ENCODE peak calls at places on chromosomes 13 and 19, in nine cellular contexts. D is Peyer's patch, U is lower leg skin, I is adrenal gland, T is ovary, S is transverse colon, B is sigmoid colon, P is breast epithelium, M is NB4. H is an unnamed sample.

GRCh38 chr19:17671906-17672305 is 16.2 kb downstream of the UNC13A start:
- DNase-seq in D (no peak), U (no peak), I (peak; percentile 34), T (no peak), S (no peak), B (no peak), P (no peak), M (peak; percentile 42), H (no peak)

GRCh38 chr19:748274-748598 is 2.7 kb upstream of the MISP start:
- DNase-seq in D (peak; percentile 89), U (no peak), I (no peak), T (no peak), S (peak; percentile 88), B (no peak), P (no peak), M (no peak), H (no peak)

GRCh38 chr13:51192348-51192747 is 29.9 kb upstream of the FAM124A start:
- DNase-seq in D (no peak), U (no peak), I (no peak), T (no peak), S (no peak), B (no peak), P (no peak), M (no peak), H (no peak)

GRCh38 chr19:41740415-41741243 is 14.7 kb upstream of the CEACAM6 start:
- DNase-seq in D (no peak), U (peak; percentile 36), I (no peak), T (no peak), S (no peak), B (no peak), P (no peak), M (no peak), H (no peak)

GRCh38 chr13:88745013-88745412 is 1073.8 kb downstream of the SLITRK5 start:
- DNase-seq in D (no peak), U (no peak), I (no peak), T (no peak), S (no peak), B (no peak), P (no peak), M (no peak), H (no peak)

GRCh38 chr13:85383291-85383690 is 415.9 kb downstream of the SLITRK6 start:
- DNase-seq in D (no peak), U (no peak), I (no peak), T (no peak), S (no peak), B (no peak), P (no peak), M (no peak), H (no peak)

GRCh38 chr19:10612515-10613119 is 12.7 kb upstream of the SLC44A2 start:
- DNase-seq in D (peak; percentile 49), U (peak; percentile 88), I (peak; percentile 93), T (peak; percentile 55), S (peak; percentile 61), B (no peak), P (no peak), M (no peak), H (peak; percentile 87)

GRCh38 chr13:95100525-95101121 is 200.6 kb downstream of the ABCC4 start:
- DNase-seq in D (no peak), U (no peak), I (no peak), T (no peak), S (no peak), B (no peak), P (no peak), M (no peak), H (no peak)

GRCh38 chr13:82627183-82627582 is 1255.1 kb downstream of the SLITRK1 start:
- DNase-seq in D (no peak), U (no peak), I (no peak), T (no peak), S (no peak), B (no peak), P (no peak), M (no peak), H (no peak)

GRCh38 chr19:42388851-42389489 is 1.1 kb downstream of the CNFN start:
- DNase-seq in D (no peak), U (no peak), I (no peak), T (no peak), S (no peak), B (no peak), P (no peak), M (no peak), H (no peak)

GRCh38 chr13:51676739-51677138 is 92.5 kb downstream of the WDFY2 start:
- DNase-seq in D (no peak), U (no peak), I (no peak), T (no peak), S (no peak), B (no peak), P (no peak), M (no peak), H (no peak)

DNA sequence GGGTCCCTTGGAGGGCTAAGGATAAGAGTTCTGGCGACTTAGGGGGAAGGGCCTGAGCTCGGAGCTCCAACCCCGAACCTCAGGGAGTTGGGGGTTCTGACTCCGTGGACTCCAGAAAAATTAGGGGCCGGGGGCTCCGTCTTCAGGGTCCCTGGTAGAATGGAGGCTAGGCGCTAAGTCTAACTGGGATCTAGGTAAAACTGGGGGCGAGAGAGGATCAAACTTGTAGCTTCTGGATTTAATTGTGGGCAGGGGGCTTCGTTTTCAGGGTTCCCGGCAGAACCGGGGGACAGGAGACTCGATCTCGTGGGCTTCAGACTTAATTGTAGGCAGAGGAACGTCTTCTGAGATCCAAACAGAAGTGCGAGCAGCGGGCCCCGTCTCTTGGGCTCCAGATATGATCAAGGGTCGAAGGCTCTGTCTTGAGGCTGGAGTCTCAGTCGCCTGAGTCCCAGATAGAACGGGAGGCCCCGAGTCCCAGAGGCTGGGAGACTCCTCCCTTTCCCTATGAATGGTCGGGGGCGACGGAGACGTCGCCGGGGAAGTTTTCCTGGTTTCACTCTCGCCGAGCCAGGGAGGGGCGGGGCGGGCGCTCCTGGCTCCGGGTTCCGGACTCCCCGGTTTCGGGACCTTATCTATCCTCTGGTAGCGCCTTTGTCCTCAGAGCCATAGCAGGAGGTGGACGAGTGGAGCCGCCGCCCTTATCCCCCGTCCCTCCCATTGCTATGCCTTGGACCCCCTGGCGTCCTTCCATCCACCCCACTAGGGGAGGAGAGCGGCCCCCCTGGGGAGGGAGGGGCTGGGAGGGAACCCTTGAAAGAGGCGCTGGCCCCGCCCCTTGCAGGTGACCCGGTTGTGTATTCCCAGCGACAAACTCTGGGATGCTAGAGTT is 1.3 kb downstream of the NECTIN2 start:
- DNase-seq in D (peak; percentile 85), U (peak; percentile 96), I (peak; percentile 86), T (peak; percentile 86), S (peak; percentile 84), B (peak; percentile 88), P (peak; percentile 89), M (no peak), H (peak; percentile 80)
- TF ChIP-seq POLR2A in D (peak; percentile 84), U (peak; percentile 35), I (peak; percentile 73), T (no peak), S (peak; percentile 87), B (peak; percentile 60), P (peak; percentile 59), M (no peak), H (peak; percentile 45)

GRCh38 chr19:55487884-55488687 is at the start of gene SSC5D:
- DNase-seq in D (no peak), U (no peak), I (peak; percentile 48), T (peak; percentile 80), S (no peak), B (peak; percentile 90), P (no peak), M (peak; percentile 25), H (peak; percentile 67)
- H3K4me3 ChIP-seq in D (peak within 1 kb of the TSS; percentile 13), U (no peak within 1 kb of the TSS), I (no peak within 1 kb of the TSS), T (no peak within 1 kb of the TSS), S (no peak within 1 kb of the TSS), B (peak within 1 kb of the TSS; percentile 48), P (peak within 1 kb of the TSS; percentile 3), M (no peak within 1 kb of the TSS), H (no peak within 1 kb of the TSS)

DNA sequence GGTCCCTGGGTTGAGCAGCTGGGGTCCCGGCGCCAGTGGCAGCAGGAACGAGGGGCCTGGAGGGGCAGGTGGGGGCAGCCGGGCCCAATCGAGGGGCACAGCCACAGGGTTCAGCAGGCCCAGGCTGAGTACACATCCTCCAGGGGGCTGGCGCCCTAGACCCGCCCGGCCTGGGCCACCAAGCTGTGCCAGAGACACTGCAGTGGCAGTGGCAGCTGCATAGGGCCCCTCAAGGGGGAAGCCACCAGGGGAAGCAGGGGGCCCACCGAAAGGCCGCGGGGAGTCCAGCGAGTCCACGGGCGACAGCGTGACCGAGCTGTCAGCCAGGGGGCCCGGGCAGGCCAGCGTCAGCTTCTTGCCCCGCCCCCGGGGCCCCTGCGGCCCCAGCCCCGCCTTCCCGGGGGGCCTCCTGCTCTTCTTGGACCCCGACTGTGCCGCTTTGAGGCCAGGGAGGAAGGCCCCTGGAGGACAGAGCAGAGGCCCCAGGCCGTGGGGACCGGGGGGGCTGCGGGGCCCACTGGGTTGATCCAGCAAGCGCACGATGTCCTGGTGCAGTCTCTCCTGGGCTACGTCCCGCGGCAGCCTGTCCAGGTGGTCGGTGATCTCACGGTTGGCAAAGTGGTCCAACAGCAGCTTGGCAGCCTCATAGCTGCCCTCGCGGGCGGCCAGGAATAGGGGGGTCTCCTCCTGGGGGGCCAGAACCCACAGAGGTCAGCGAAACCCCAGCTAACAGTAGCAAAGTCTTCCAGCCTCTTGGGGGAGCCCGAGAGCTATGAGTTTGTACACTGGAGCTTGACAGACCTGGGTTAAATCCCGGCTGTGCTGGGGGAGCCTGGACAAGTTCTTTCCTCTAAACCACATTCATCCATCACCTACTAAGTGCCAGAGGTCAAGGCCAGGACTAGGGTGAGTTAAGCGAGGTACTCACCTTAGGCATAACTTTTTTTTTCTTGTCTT is 39.5 kb downstream of the NOTCH3 start:
- DNase-seq in D (peak; percentile 50), U (no peak), I (no peak), T (no peak), S (no peak), B (no peak), P (no peak), M (peak; percentile 68), H (no peak)
- TF ChIP-seq CTCF in D (peak; percentile 14), U (no peak), I (no peak), T (no peak), S (peak; percentile 15), B (no peak), P (no peak), M (peak; percentile 75), H (no peak)

GRCh38 chr13:78593129-78593528 is 10.2 kb downstream of the POU4F1 start:
- DNase-seq in D (no peak), U (no peak), I (no peak), T (no peak), S (no peak), B (no peak), P (no peak), M (no peak), H (no peak)

GRCh38 chr13:78593652-78594494 is 9.5 kb downstream of the POU4F1 start:
- DNase-seq in D (no peak), U (no peak), I (no peak), T (no peak), S (no peak), B (no peak), P (no peak), M (no peak), H (no peak)

GRCh38 chr13:78596701-78597550 is 6.4 kb downstream of the POU4F1 start:
- DNase-seq in D (no peak), U (no peak), I (no peak), T (no peak), S (no peak), B (no peak), P (no peak), M (no peak), H (no peak)

GRCh38 chr13:78595819-78596700 is 7.3 kb downstream of the POU4F1 start:
- DNase-seq in D (no peak), U (no peak), I (no peak), T (no peak), S (no peak), B (no peak), P (no peak), M (peak; percentile 46), H (no peak)

DNA sequence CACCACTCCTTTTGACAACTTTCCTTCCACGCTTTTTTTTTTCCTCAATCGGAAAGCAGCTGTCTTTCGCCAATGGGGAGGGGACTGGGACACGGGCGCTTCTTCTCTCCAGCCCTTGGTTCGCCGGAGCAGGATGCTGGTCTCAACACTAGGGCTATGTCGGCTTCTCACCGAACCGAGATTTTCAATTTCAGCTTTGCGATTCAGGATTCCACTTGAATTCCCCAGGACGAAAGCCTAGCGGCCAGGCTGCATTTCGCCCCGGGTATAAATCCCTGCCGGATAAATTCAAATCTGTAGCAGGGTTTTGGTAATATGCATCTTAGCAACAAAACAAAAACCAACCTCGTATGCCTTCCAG is 7.9 kb downstream of the POU4F1 start:
- DNase-seq in D (no peak), U (no peak), I (no peak), T (no peak), S (no peak), B (no peak), P (no peak), M (no peak), H (no peak)
- TF ChIP-seq POLR2A in D (no peak), U (no peak), I (no peak), T (no peak), S (no peak), B (no peak), P (no peak), M (no peak), H (no peak)

H was measured in heart left ventricle.